ENCODE peak calls at places on chromosome 17, in nine cellular contexts. A, U, T, F, D, B, O, Y and G are unnamed samples.

GRCh38 chr17:74816883-74817620 is 40.9 kb upstream of the NAT9 start:
- DNase-seq in T (no peak), A (no peak), F (no peak), Y (no peak), O (no peak), U (no peak), B (no peak), D (no peak), G (no peak)

GRCh38 chr17:63448655-63449054 is 2.5 kb upstream of the CYB561 start:
- DNase-seq in A (no peak), U (no peak), F (no peak), B (no peak), O (no peak), T (no peak), Y (no peak), D (no peak), G (no peak)

GRCh38 chr17:29577778-29578211 is 9.3 kb downstream of the TP53I13 start:
- DNase-seq in D (peak; percentile 8), O (peak; percentile 45), Y (peak; percentile 21), T (no peak), A (no peak), U (peak; percentile 72), F (no peak), B (no peak), G (no peak)

GRCh38 chr17:53032861-53033271 is 789.9 kb upstream of the KIF2B start:
- DNase-seq in U (no peak), T (no peak), A (no peak), B (no peak), F (peak; percentile 50), D (peak; percentile 7), O (peak; percentile 91), Y (no peak), G (no peak)

GRCh38 chr17:31869797-31870568 is 10.9 kb upstream of the COPRS start:
- DNase-seq in B (no peak), F (no peak), O (no peak), A (no peak), Y (no peak), U (no peak), T (no peak), D (no peak), G (no peak)

GRCh38 chr17:80720624-80721577 is 176.3 kb downstream of the RPTOR start:
- DNase-seq in O (no peak), Y (no peak), U (no peak), T (peak; percentile 66), F (no peak), B (peak; percentile 88), D (peak; percentile 29), A (peak; percentile 68), G (no peak)

GRCh38 chr17:68777856-68778694 is 176.9 kb upstream of the FAM20A start:
- DNase-seq in B (no peak), U (no peak), T (no peak), O (peak; percentile 64), A (no peak), Y (no peak), D (peak; percentile 24), F (no peak), G (no peak)

GRCh38 chr17:50935201-50936124 is 69.3 kb upstream of the TOB1 start:
- DNase-seq in F (no peak), U (peak; percentile 94), D (peak; percentile 65), B (peak; percentile 77), Y (peak; percentile 96), O (no peak), T (no peak), A (no peak), G (no peak)

GRCh38 chr17:73156166-73156840 is 8.5 kb upstream of the SSTR2 start:
- DNase-seq in F (peak; percentile 85), A (peak; percentile 80), Y (peak; percentile 66), T (peak; percentile 49), D (peak; percentile 77), B (peak; percentile 77), O (peak; percentile 96), U (peak; percentile 72), G (no peak)

GRCh38 chr17:80035937-80036714 is at the start of gene CCDC40:
- DNase-seq in Y (peak; percentile 85), T (peak; percentile 76), A (peak; percentile 85), O (peak; percentile 97), D (peak; percentile 87), U (peak; percentile 90), B (peak; percentile 80), F (peak; percentile 86), G (no peak)

GRCh38 chr17:309361-309888 is 43.2 kb downstream of the RPH3AL start:
- DNase-seq in D (no peak), Y (no peak), T (peak; percentile 10), B (peak; percentile 62), F (peak; percentile 73), O (peak; percentile 93), U (no peak), A (peak; percentile 67), G (no peak)

GRCh38 chr17:14840616-14841231 is 424.4 kb downstream of the PMP22 start:
- DNase-seq in T (no peak), O (no peak), B (no peak), Y (no peak), D (no peak), F (no peak), U (no peak), A (no peak), G (no peak)

GRCh38 chr17:13114601-13115024 is 96.8 kb upstream of the ELAC2 start:
- DNase-seq in T (peak; percentile 1), F (peak; percentile 69), U (no peak), O (peak; percentile 89), B (peak; percentile 83), A (peak; percentile 50), D (peak; percentile 31), Y (no peak), G (no peak)

GRCh38 chr17:8225813-8226535 is 15.6 kb upstream of the AURKB start:
- DNase-seq in T (peak; percentile 67), Y (peak; percentile 69), B (peak; percentile 69), A (peak; percentile 91), O (peak; percentile 94), D (peak; percentile 63), U (no peak), F (peak; percentile 76), G (no peak)

GRCh38 chr17:44914698-44915271 is 515 bp downstream of the GFAP start:
- DNase-seq in F (no peak), T (no peak), U (no peak), Y (peak; percentile 13), A (no peak), D (no peak), B (no peak), O (peak; percentile 53), G (no peak)

GRCh38 chr17:1294157-1294717 is 14.8 kb downstream of the TRARG1 start:
- DNase-seq in O (no peak), U (no peak), B (no peak), Y (no peak), A (peak; percentile 78), T (peak; percentile 64), F (no peak), D (peak; percentile 28), G (no peak)

GRCh38 chr17:77597421-77598240 is 360.9 kb upstream of the TNRC6C start:
- DNase-seq in A (no peak), Y (no peak), O (no peak), B (no peak), F (no peak), T (no peak), D (no peak), U (no peak), G (no peak)

GRCh38 chr17:4229627-4230026 is 34.2 kb downstream of the ANKFY1 start:
- DNase-seq in Y (peak; percentile 62), U (no peak), A (no peak), B (peak; percentile 67), F (no peak), T (no peak), D (no peak), O (no peak), G (no peak)

GRCh38 chr17:39920218-39921210 is 2.1 kb upstream of the GSDMB start:
- DNase-seq in O (no peak), D (no peak), A (peak; percentile 74), Y (no peak), T (peak; percentile 30), B (no peak), F (no peak), U (peak; percentile 55), G (no peak)

GRCh38 chr17:47161988-47162622 is 27.0 kb downstream of the CDC27 start:
- DNase-seq in U (no peak), T (no peak), O (no peak), D (no peak), F (no peak), A (no peak), Y (no peak), B (no peak), G (no peak)

GRCh38 chr17:78735832-78736525 is 46.1 kb downstream of the CYTH1 start:
- DNase-seq in T (no peak), B (no peak), Y (no peak), A (no peak), D (no peak), U (no peak), F (no peak), O (no peak), G (no peak)

GRCh38 chr17:18261146-18261515 is 669 bp downstream of the MIEF2 start:
- DNase-seq in T (peak; percentile 18), U (peak; percentile 90), O (peak; percentile 81), A (peak; percentile 79), F (no peak), D (peak; percentile 59), Y (peak; percentile 84), B (peak; percentile 69), G (no peak)

GRCh38 chr17:81712468-81713003 is 452 bp downstream of the SLC25A10 start:
- DNase-seq in O (peak; percentile 80), B (peak; percentile 60), U (no peak), T (no peak), F (no peak), Y (peak; percentile 27), A (no peak), D (peak; percentile 69), G (no peak)